ENCODE peak calls at places on chromosomes 12 and 14, in four cellular contexts. A, L, E and J are unnamed samples.
A peak's percentile ranks its signal among the peaks of the same experiment; 100 is the strongest.

GRCh38 chr12:65121049-65121955 is at the start of gene WIF1:
- DNase-seq in A (no peak), L (no peak), E (no peak), J (peak; percentile 47)

GRCh38 chr12:94806617-94807016 is 156.3 kb upstream of the TMCC3 start:
- DNase-seq in A (no peak), L (no peak), E (no peak), J (no peak)

GRCh38 chr14:61525293-61526011 is 169.9 kb upstream of the HIF1A start:
- DNase-seq in A (no peak), L (no peak), E (peak; percentile 85), J (no peak)

GRCh38 chr14:105528197-105528858 is 1.9 kb downstream of the TMEM121 start:
- DNase-seq in A (peak; percentile 87), L (peak; percentile 38), E (no peak), J (peak; percentile 92)

GRCh38 chr14:47772652-47773051 is 97.2 kb upstream of the MDGA2 start:
- DNase-seq in A (no peak), L (no peak), E (no peak), J (no peak)

GRCh38 chr12:13141686-13142085 is 38.2 kb upstream of the GSG1 start:
- DNase-seq in A (no peak), L (no peak), E (no peak), J (no peak)

GRCh38 chr14:26598081-26598671 is 343 bp upstream of the NOVA1 start:
- DNase-seq in A (peak; percentile 12), L (peak; percentile 77), E (no peak), J (peak; percentile 84)

GRCh38 chr14:100860556-100861187 is 34.8 kb downstream of the MEG3 start:
- DNase-seq in A (no peak), L (no peak), E (no peak), J (no peak)

GRCh38 chr12:13144266-13144828 is 40.9 kb upstream of the GSG1 start:
- DNase-seq in A (no peak), L (no peak), E (no peak), J (no peak)

GRCh38 chr12:85280138-85280983 is at the start of gene ALX1:
- DNase-seq in A (no peak), L (no peak), E (no peak), J (peak; percentile 64)

GRCh38 chr14:88104710-88105109 is 99.8 kb downstream of the GPR65 start:
- DNase-seq in A (no peak), L (no peak), E (no peak), J (no peak)

GRCh38 chr12:4148418-4149056 is 125.0 kb upstream of the CCND2 start:
- DNase-seq in A (no peak), L (no peak), E (peak; percentile 93), J (no peak)

GRCh38 chr14:74932401-74932901 is 9.4 kb upstream of the RPS6KL1 start:
- DNase-seq in A (no peak), L (no peak), E (no peak), J (no peak)

GRCh38 chr14:30966415-30967363 is 58.8 kb upstream of the AP4S1 start:
- DNase-seq in A (peak; percentile 7), L (no peak), E (no peak), J (no peak)

GRCh38 chr12:54159140-54159539 is 29.6 kb downstream of the SMUG1 start:
- DNase-seq in A (peak; percentile 92), L (peak; percentile 61), E (peak; percentile 7), J (peak; percentile 68)

GRCh38 chr12:53543539-53543938 is 36.3 kb upstream of the NPFF start:
- DNase-seq in A (peak; percentile 58), L (peak; percentile 68), E (peak; percentile 53), J (peak; percentile 72)

GRCh38 chr14:100271247-100271939 is 32.4 kb downstream of the YY1 start:
- DNase-seq in A (no peak), L (peak; percentile 66), E (no peak), J (peak; percentile 38)

GRCh38 chr14:55117816-55118441 is 11.1 kb upstream of the LGALS3 start:
- DNase-seq in A (no peak), L (no peak), E (no peak), J (no peak)

GRCh38 chr14:25868521-25869314 is 729.1 kb downstream of the NOVA1 start:
- DNase-seq in A (no peak), L (no peak), E (no peak), J (no peak)

GRCh38 chr14:55448146-55448614 is 7.8 kb upstream of the TBPL2 start:
- DNase-seq in A (peak; percentile 20), L (no peak), E (no peak), J (peak; percentile 20)

GRCh38 chr12:112446008-112446725 is 27.4 kb downstream of the PTPN11 start:
- DNase-seq in A (peak; percentile 46), L (no peak), E (no peak), J (no peak)

GRCh38 chr12:112112423-112113132 is 4.0 kb upstream of the NAA25 start:
- DNase-seq in A (no peak), L (no peak), E (no peak), J (no peak)

GRCh38 chr12:112116232-112117060 is 7.9 kb upstream of the NAA25 start:
- DNase-seq in A (peak; percentile 87), L (peak; percentile 83), E (no peak), J (peak; percentile 84)

GRCh38 chr12:119328111-119328510 is 6.4 kb upstream of the CCDC60 start:
- DNase-seq in A (peak; percentile 51), L (peak; percentile 6), E (no peak), J (peak; percentile 57)

GRCh38 chr14:51080622-51081021 is 14.3 kb downstream of the TRIM9 start:
- DNase-seq in A (no peak), L (no peak), E (no peak), J (no peak)

GRCh38 chr12:65784616-65785015 is 39.7 kb upstream of the HMGA2 start:
- DNase-seq in A (no peak), L (no peak), E (no peak), J (no peak)

GRCh38 chr12:50918584-50919316 is 33.6 kb upstream of the HIGD1C start:
- DNase-seq in A (no peak), L (no peak), E (no peak), J (no peak)

GRCh38 chr12:3227076-3227975 is 150.1 kb downstream of the TSPAN9 start:
- DNase-seq in A (no peak), L (no peak), E (no peak), J (no peak)

GRCh38 chr14:73293782-73294781 is 56.8 kb downstream of the PAPLN start:
- DNase-seq in A (no peak), L (no peak), E (no peak), J (no peak)

GRCh38 chr14:105045710-105046326 is 19.4 kb downstream of the GPR132 start:
- DNase-seq in A (peak; percentile 89), L (peak; percentile 58), E (no peak), J (peak; percentile 92)

GRCh38 chr14:87522575-87522974 is 470.4 kb downstream of the GALC start:
- DNase-seq in A (no peak), L (no peak), E (no peak), J (no peak)

GRCh38 chr12:95257541-95257940 is 39.9 kb downstream of the VEZT start:
- DNase-seq in A (no peak), L (no peak), E (no peak), J (no peak)

GRCh38 chr14:89755816-89756215 is 198.7 kb downstream of the EFCAB11 start:
- DNase-seq in A (no peak), L (no peak), E (no peak), J (no peak)

GRCh38 chr14:79705126-79705894 is 506.0 kb downstream of the DIO2 start:
- DNase-seq in A (no peak), L (no peak), E (no peak), J (no peak)

GRCh38 chr12:100741084-100741711 is 53.4 kb upstream of the ANO4 start:
- DNase-seq in A (peak; percentile 33), L (peak; percentile 10), E (no peak), J (peak; percentile 41)

GRCh38 chr14:105989746-105990302 is 463.4 kb downstream of the TMEM121 start:
- DNase-seq in A (no peak), L (no peak), E (no peak), J (no peak)

GRCh38 chr12:131773582-131774221 is 54.5 kb upstream of the MMP17 start:
- DNase-seq in A (no peak), L (no peak), E (peak; percentile 84), J (no peak)

GRCh38 chr12:115166698-115167315 is 482.8 kb upstream of the TBX3 start:
- DNase-seq in A (no peak), L (peak; percentile 18), E (no peak), J (no peak)

GRCh38 chr14:64594438-64594837 is 44.7 kb downstream of the PPP1R36 start:
- DNase-seq in A (no peak), L (no peak), E (no peak), J (no peak)

GRCh38 chr12:685388-685787 is 22.1 kb upstream of the NINJ2 start:
- DNase-seq in A (no peak), L (no peak), E (peak; percentile 88), J (no peak)

DNA sequence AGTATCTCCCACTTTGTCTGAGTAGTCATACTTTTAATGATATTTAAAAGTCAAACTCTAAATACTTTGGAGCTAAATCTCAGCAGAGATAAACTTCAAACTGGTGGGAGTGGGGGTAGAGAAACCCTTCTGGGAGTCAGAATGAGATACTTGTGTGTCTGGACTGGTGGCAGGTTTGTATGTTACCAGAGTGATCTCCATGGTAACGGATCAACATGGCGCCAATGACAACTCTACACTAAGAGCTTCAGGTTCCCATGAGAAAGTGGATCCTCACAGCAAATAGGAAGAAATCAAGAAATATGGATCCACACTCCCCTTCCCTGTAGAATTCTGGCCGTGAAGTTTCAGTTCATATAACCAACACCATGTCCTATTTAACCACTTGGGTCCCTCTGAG is 121.9 kb downstream of the ETV6 start:
- DNase-seq in A (no peak), L (no peak), E (no peak), J (no peak)
- TF ChIP-seq TARDBP in A (no peak), L (no peak), E (no peak), J (no peak)

GRCh38 chr12:122021822-122022392 is at the start of gene BCL7A:
- DNase-seq in A (peak; percentile 79), L (peak; percentile 15), E (no peak), J (peak; percentile 81)
- TF ChIP-seq TARDBP in A (no peak), L (no peak), E (no peak), J (no peak)

GRCh38 chr12:18281941-18282340 is 20.6 kb downstream of the PIK3C2G start:
- DNase-seq in A (no peak), L (no peak), E (no peak), J (no peak)

GRCh38 chr12:18277196-18277595 is 15.9 kb downstream of the PIK3C2G start:
- DNase-seq in A (no peak), L (no peak), E (no peak), J (no peak)

DNA sequence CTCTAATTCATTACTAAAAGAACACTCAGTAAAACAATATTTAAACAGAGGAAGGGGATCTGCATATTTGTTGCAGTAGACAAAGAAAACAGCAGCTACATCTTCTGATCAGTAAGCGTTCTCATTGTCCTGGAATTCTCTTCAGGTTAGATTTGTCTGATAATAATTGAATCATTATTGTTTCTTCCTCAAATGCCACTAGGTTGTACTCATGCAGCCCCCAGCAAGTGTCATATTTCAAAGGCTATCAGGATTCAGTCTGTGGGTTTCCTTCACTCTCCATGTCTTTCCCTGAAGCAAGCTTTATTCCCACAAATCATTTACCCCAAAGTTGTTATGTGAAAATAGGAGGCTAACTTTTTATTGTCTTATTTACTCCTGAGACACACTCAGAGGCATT is 14.7 kb downstream of the PIK3C2G start:
- DNase-seq in A (no peak), L (no peak), E (no peak), J (no peak)
- TF ChIP-seq TARDBP in A (no peak), L (no peak), E (no peak), J (no peak)

GRCh38 chr12:90618606-90619005 is 336.4 kb downstream of the CCER1 start:
- DNase-seq in A (no peak), L (no peak), E (no peak), J (no peak)
- TF ChIP-seq TARDBP in A (no peak), L (no peak), E (no peak), J (no peak)